ENCODE peak calls at places on chromosomes 5 and 9, in four cellular contexts. T, N, F and A are unnamed samples.

GRCh38 chr9:78127271-78128225 is 95.9 kb upstream of the GNAQ start:
- DNase-seq in F (no peak), N (no peak), T (no peak), A (no peak)

GRCh38 chr9:20786807-20787206 is 102.7 kb downstream of the FOCAD start:
- DNase-seq in T (no peak), N (no peak), F (no peak), A (no peak)

GRCh38 chr9:124776952-124777645 is at the start of gene OLFML2A:
- DNase-seq in T (peak), N (peak), F (no peak), A (no peak)

GRCh38 chr9:117464941-117465616 is 50.2 kb upstream of the ASTN2 start:
- DNase-seq in N (no peak), F (no peak), T (no peak), A (no peak)

GRCh38 chr5:79840085-79840990 is 150.7 kb downstream of the CMYA5 start:
- DNase-seq in N (no peak), T (no peak), F (no peak), A (no peak)

GRCh38 chr5:33850100-33850594 is 41.6 kb downstream of the ADAMTS12 start:
- DNase-seq in T (no peak), N (no peak), F (no peak), A (no peak)

GRCh38 chr5:130476325-130476724 is 572.1 kb downstream of the CHSY3 start:
- DNase-seq in F (no peak), N (no peak), T (no peak), A (no peak)

GRCh38 chr5:131382407-131383395 is 118.8 kb downstream of the CDC42SE2 start:
- DNase-seq in T (no peak), F (no peak), N (peak), A (no peak)

DNA sequence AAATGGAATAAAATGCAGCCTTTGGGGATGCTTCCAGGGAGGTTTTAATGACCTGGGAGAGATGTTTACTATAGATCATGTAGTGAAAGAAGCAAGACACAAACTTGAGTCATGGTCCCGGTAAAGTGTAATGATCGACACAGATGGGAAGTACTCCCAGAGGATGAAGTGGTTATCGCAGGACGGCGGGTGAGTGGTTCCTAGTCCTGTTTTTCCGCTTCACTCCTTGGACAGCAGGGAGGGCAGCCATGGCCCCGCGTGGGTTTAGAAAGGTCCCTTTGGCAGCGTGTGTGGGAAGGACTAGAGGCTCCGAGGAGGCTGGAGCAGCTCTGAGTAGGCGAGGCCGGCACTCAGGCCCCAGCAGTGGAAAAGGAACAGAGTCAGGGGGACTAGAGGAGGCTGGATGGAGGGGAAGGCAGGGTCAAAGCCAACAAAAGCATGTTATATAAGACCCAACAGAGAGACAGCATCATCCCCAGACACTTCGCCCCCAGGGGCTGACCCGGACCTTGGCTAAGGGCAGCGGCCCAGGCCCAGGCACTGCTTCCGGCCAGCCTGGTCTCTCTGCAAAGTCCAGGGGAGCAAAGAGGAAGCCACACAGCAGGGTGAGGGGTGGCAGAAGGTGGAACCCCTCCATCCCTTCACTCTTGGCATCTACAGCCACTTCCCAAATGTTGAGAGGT is 49.1 kb upstream of the STXBP1 start:
- DNase-seq in N (no peak), F (no peak), T (peak), A (no peak)
- H3K4me3 ChIP-seq in N (no peak), F (peak), T (no peak), A (no peak)

GRCh38 chr9:76218151-76218867 is 175.9 kb downstream of the RFK start:
- DNase-seq in N (no peak), F (no peak), T (no peak), A (no peak)
- H3K4me3 ChIP-seq in N (no peak), F (no peak), T (no peak), A (no peak)

GRCh38 chr9:127754761-127755557 is 19.9 kb upstream of the TOR2A start:
- DNase-seq in F (no peak), T (no peak), N (no peak), A (no peak)
- H3K4me3 ChIP-seq in F (no peak), T (no peak), N (no peak), A (no peak)

DNA sequence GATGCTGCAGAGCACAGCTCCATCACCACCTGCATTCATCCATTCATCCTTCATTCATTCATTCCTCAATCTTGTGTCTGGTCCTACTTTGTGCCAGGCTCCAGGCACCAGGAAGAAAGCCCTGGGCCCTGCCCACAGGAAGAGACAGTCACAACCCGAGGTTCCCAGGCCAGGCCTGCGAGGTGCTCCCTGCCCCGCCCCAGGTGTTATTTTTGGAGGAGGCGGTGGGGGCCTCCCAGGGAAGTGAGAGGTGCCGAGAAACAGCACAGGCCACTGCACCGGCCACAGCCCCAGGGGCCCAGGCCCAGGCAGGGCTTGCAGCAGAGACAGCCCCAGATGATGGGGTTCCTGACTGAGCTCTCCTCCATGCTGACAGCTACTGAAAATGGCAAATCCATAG is 33.4 kb downstream of the VAV2 start:
- DNase-seq in F (no peak), T (peak), N (no peak), A (no peak)
- H3K4me3 ChIP-seq in F (no peak), T (no peak), N (no peak), A (no peak)

GRCh38 chr5:50715001-50715400 is 48.6 kb downstream of the PARP8 start:
- DNase-seq in F (no peak), N (no peak), T (no peak), A (no peak)

GRCh38 chr5:50709471-50709870 is 43.0 kb downstream of the PARP8 start:
- DNase-seq in T (no peak), F (no peak), N (no peak), A (no peak)

GRCh38 chr5:50712479-50712878 is 46.0 kb downstream of the PARP8 start:
- DNase-seq in F (no peak), T (no peak), N (no peak), A (no peak)

GRCh38 chr5:50711280-50711679 is 44.8 kb downstream of the PARP8 start:
- DNase-seq in F (no peak), N (peak), T (no peak), A (peak)

DNA sequence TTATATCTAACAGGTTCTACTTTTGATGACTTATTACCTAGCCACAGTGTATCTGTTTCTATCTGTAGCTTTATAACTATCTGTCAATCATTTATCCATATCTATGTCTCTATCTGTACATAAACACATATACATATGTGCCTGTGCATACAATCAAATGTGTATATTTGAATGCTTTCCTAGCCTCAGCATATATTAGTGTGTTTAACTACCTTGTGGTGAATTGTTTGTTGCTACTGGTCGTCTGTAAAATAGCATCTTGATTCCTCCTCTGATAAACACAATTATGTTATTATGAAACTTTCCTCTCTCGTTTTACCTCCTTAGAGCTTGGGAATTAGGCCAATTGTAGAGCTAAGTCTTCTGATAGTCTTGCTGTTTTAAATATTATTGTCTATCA is 44.4 kb downstream of the PARP8 start:
- DNase-seq in N (no peak), T (no peak), F (no peak), A (no peak)
- H3K4me3 ChIP-seq in N (peak), T (no peak), F (no peak), A (no peak)

GRCh38 chr5:140240987-140241706 is 61.8 kb downstream of the PFDN1 start:
- DNase-seq in F (peak), N (no peak), T (peak), A (peak)
- H3K4me3 ChIP-seq in F (no peak), N (no peak), T (no peak), A (no peak)

DNA sequence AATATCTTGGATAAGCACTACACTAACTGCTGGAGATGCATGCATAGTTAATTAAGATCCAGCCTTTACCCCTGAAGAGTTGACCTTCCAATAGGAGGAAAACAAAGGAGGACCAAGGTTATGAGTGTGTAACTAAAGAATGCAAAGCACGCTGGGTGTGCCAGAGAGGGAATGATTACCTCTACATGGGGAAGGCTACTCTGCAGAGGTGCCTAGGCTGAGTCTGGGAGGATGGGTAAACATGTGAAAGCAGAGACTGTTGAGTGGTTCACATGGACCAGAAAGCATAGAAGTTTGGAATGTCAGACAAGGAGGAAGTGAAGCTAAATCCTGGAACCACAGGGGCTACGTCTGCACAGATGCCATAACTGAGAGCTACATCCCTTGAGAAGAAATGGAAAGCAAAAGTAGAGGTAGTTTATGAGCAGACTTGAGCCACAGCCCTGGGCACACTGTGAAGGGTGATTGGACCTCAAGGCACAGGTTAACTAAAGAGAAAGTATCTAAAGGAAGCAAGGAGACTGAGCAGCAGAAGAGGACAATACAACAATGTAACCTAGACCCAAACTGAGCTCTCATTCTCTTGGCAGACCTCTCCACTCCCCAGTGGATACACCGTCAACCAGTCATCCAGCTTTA is 176.1 kb downstream of the DENND1A start:
- DNase-seq in T (no peak), F (no peak), N (no peak), A (no peak)
- H3K4me3 ChIP-seq in T (no peak), F (no peak), N (no peak), A (no peak)